ENCODE peak calls at places on chromosomes 1 and 21, in four cellular contexts. W is dorsolateral prefrontal cortex, O is HCT116, E is heart left ventricle. V is an unnamed sample.

GRCh38 chr1:222644649-222645005 is 26.7 kb downstream of the MIA3 start:
- DNase-seq in W (no peak), O (no peak), E (no peak), V (no peak)

GRCh38 chr1:5286244-5286643 is 631.8 kb downstream of the AJAP1 start:
- DNase-seq in W (no peak), O (no peak), E (no peak), V (no peak)

GRCh38 chr1:3999941-4000735 is 100.1 kb upstream of the C1orf174 start:
- DNase-seq in E (no peak), W (peak), O (no peak), V (no peak)

GRCh38 chr21:38057626-38058025 is 141.4 kb upstream of the KCNJ6 start:
- DNase-seq in W (no peak), E (no peak), O (no peak), V (no peak)

GRCh38 chr1:117815105-117815812 is 114.2 kb downstream of the GDAP2 start:
- DNase-seq in O (no peak), E (no peak), W (no peak), V (peak)

GRCh38 chr1:223224465-223224864 is 81.4 kb upstream of the TLR5 start:
- DNase-seq in W (no peak), E (no peak), O (no peak), V (peak)

GRCh38 chr1:236536540-236536939 is 12.8 kb downstream of the LGALS8 start:
- DNase-seq in E (no peak), W (no peak), O (no peak), V (no peak)

GRCh38 chr1:203200059-203200553 is 13.6 kb upstream of the CHI3L1 start:
- DNase-seq in O (no peak), W (peak), E (no peak), V (no peak)

GRCh38 chr1:203097001-203097400 is 11.2 kb upstream of the MYOG start:
- DNase-seq in O (no peak), W (no peak), E (no peak), V (no peak)

GRCh38 chr1:37514350-37515184 is at the start of gene MEAF6:
- DNase-seq in E (peak), O (peak), W (peak), V (peak)

GRCh38 chr1:244264163-244264562 is 187.5 kb downstream of the ADSS2 start:
- DNase-seq in O (no peak), W (no peak), E (no peak), V (no peak)

GRCh38 chr21:35602811-35603210 is 457.5 kb downstream of the SETD4 start:
- DNase-seq in E (no peak), W (no peak), O (no peak), V (no peak)

GRCh38 chr1:32984090-32984828 is 19.6 kb upstream of the RNF19B start:
- DNase-seq in O (no peak), E (no peak), W (peak), V (no peak)

GRCh38 chr21:34737115-34737514 is 68.3 kb downstream of the CLIC6 start:
- DNase-seq in W (no peak), O (no peak), E (no peak), V (no peak)

GRCh38 chr1:20386682-20387081 is 96.0 kb downstream of the VWA5B1 start:
- DNase-seq in W (peak), O (no peak), E (no peak), V (no peak)

GRCh38 chr1:218365600-218365999 is 20.5 kb downstream of the TGFB2 start:
- DNase-seq in E (no peak), O (no peak), W (peak), V (no peak)

GRCh38 chr21:33976082-33976979 is 60.7 kb upstream of the ATP5PO start:
- DNase-seq in W (no peak), E (peak), O (no peak), V (no peak)

GRCh38 chr1:223748405-223748772 is 36.0 kb downstream of the CAPN2 start:
- DNase-seq in O (no peak), E (no peak), W (no peak), V (no peak)

GRCh38 chr1:243598433-243598832 is 251.6 kb downstream of the AKT3 start:
- DNase-seq in W (no peak), O (no peak), E (no peak), V (no peak)

GRCh38 chr1:15489052-15489736 is 13.3 kb downstream of the CELA2B start:
- DNase-seq in O (no peak), E (no peak), W (peak), V (no peak)

GRCh38 chr1:53669511-53670191 is 69.3 kb downstream of the GLIS1 start:
- DNase-seq in W (no peak), O (no peak), E (no peak), V (no peak)

GRCh38 chr1:15950763-15951295 is 25.1 kb downstream of the ZBTB17 start:
- DNase-seq in E (no peak), O (no peak), W (no peak), V (peak)

GRCh38 chr1:94068831-94069648 is 51.9 kb downstream of the ABCA4 start:
- DNase-seq in E (peak), O (no peak), W (no peak), V (no peak)

GRCh38 chr1:11845641-11846335 is 1.8 kb downstream of the NPPA start:
- DNase-seq in O (no peak), W (no peak), E (no peak), V (no peak)

GRCh38 chr1:18957136-18957521 is 653 bp upstream of the IFFO2 start:
- DNase-seq in O (no peak), E (peak), W (no peak), V (peak)

GRCh38 chr1:35886606-35887431 is 3.8 kb downstream of the AGO1 start:
- DNase-seq in E (no peak), W (no peak), O (no peak), V (no peak)

GRCh38 chr1:167095368-167095767 is 1.5 kb downstream of the STYXL2 start:
- DNase-seq in E (no peak), W (no peak), O (no peak), V (peak)

GRCh38 chr1:82318265-82318664 is 517.5 kb downstream of the ADGRL2 start:
- DNase-seq in E (no peak), W (no peak), O (no peak), V (no peak)

GRCh38 chr1:194658090-194658439 is 1471.7 kb upstream of the B3GALT2 start:
- DNase-seq in O (peak), W (no peak), E (no peak), V (no peak)

GRCh38 chr1:202090994-202091393 is 31.7 kb upstream of the GPR37L1 start:
- DNase-seq in O (no peak), W (no peak), E (no peak), V (no peak)
- TF ChIP-seq CTCF in O (peak), W (no peak), E (no peak), V (no peak)

GRCh38 chr1:76546354-76546933 is 320.8 kb upstream of the ST6GALNAC5 start:
- DNase-seq in O (no peak), E (no peak), W (no peak), V (no peak)

GRCh38 chr1:76543495-76543894 is 323.8 kb upstream of the ST6GALNAC5 start:
- DNase-seq in E (no peak), W (no peak), O (no peak), V (no peak)

DNA sequence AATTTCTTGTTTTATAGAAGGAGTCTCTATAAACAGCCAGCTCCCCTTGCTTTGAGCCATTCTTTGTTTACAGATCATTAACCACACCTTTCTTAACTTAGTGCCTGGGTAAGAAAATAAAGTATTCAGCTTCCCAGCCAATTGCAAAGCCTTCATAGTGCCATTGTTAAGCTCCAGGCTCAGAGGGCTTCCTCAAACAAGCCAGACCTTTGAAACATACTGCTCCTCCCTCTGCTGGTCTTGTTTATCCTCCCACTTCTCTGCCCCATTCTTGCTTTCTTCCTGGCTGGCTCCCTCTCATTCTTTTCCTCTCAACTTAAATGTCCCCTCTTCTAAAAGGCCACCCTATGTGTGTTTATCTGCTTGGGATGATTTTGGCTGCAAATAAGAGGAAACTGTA is 319.4 kb upstream of the ST6GALNAC5 start:
- DNase-seq in O (no peak), W (no peak), E (no peak), V (no peak)
- TF ChIP-seq CTCF in O (no peak), W (no peak), E (no peak), V (no peak)

DNA sequence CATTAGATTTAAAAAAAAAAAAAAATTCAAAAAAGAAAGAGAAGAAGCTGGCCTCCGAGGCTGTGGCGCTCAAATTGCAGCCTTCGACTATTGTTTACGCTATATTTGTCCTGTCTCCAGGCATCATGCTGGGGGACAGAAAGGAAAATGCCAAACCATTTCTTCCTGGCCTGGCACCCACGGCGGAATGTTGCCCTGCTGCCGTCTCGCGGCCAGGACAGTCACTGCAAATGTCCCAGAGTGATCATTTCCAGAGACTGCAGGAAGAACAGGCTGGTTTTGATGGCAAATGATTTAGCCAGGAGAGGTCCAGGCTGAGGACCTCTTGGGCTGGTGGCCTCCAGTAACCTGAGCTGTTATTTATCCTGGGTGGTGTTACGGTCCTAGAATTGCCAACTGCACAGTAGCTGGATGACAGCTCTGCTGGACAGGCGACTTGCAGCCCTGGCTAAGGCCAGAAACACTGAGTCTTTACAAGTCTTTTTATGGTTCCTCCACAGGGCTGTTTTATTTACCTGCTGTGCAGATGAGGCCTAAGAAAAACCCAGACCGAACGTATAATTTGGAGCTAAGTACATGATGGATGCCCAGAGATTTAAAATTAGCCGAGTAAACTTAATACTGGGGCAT is 30.2 kb upstream of the LRRC38 start:
- DNase-seq in E (peak), O (peak), W (peak), V (peak)
- TF ChIP-seq CTCF in E (peak), O (peak), W (peak), V (peak)

GRCh38 chr1:9691726-9692125 is 40.2 kb downstream of the PIK3CD start:
- DNase-seq in W (no peak), E (no peak), O (no peak), V (no peak)
- TF ChIP-seq CTCF in W (no peak), E (no peak), O (no peak), V (no peak)

GRCh38 chr21:45102391-45102932 is 28.1 kb downstream of the ADARB1 start:
- DNase-seq in E (no peak), W (no peak), O (peak), V (no peak)
- TF ChIP-seq CTCF in E (peak), W (peak), O (peak), V (peak)

GRCh38 chr1:51058863-51059262 is 43.2 kb upstream of the C1orf185 start:
- DNase-seq in E (no peak), W (no peak), O (no peak), V (no peak)
- TF ChIP-seq CTCF in E (peak), W (no peak), O (peak), V (peak)

GRCh38 chr1:21510885-21511578 is 1.8 kb downstream of the ALPL start:
- DNase-seq in O (no peak), W (no peak), E (no peak), V (no peak)
- TF ChIP-seq CTCF in O (peak), W (no peak), E (no peak), V (no peak)

DNA sequence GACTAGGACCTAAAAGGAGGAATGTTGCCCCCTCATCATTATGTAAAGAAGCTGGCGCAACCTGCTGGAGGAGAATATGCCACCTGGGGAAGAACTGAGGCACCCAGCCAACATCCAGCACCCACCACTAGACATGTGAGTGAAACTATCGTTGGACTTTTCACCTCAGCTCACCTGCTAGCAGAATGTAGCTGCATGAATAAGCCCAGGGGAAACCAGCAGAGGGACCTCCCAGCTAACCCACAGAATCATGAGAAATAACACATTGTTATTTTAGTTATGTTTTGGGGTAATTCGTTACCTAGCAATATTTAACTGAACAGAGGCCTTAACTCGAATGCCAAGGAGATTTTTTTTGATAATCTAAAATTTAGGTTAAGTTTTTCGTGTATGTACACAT is 542.5 kb upstream of the DAB1 start:
- DNase-seq in E (no peak), O (no peak), W (no peak), V (no peak)
- TF ChIP-seq CTCF in E (no peak), O (no peak), W (no peak), V (no peak)

GRCh38 chr1:6795203-6795602 is 9.9 kb downstream of the CAMTA1 start:
- DNase-seq in E (no peak), W (no peak), O (no peak), V (no peak)

GRCh38 chr1:6795661-6796060 is 10.4 kb downstream of the CAMTA1 start:
- DNase-seq in W (no peak), E (no peak), O (no peak), V (peak)

GRCh38 chr1:6796095-6796494 is 10.8 kb downstream of the CAMTA1 start:
- DNase-seq in E (no peak), O (no peak), W (no peak), V (no peak)

GRCh38 chr1:6790146-6790545 is 4.9 kb downstream of the CAMTA1 start:
- DNase-seq in O (no peak), W (no peak), E (no peak), V (no peak)

GRCh38 chr1:6794164-6794563 is 8.9 kb downstream of the CAMTA1 start:
- DNase-seq in E (no peak), O (peak), W (no peak), V (no peak)
- TF ChIP-seq CTCF in E (peak), O (peak), W (peak), V (peak)

DNA sequence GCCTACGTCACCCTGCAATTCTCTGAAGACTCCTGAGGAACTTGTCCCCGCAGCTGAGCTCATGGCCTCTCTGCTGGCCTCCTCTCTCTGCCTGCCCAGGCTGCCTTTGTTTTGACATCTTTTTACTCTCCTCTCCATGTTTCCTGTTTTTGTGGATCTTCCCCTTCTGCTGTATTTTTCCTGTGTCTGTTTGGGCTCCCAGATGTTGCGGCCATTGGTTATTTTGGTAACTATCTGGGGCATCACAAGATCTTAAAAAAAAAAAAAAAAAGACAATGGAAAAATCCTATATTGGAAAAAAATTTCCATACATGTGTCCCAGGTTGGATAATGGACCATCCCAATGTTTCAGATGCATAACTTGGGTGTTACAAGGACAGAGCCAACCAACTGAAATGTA is 280.7 kb downstream of the RPS6KC1 start:
- DNase-seq in E (no peak), W (no peak), O (no peak), V (no peak)
- TF ChIP-seq CTCF in E (no peak), W (no peak), O (no peak), V (no peak)